ENCODE peak calls at places on chromosomes 2 and 18, in four cellular contexts. One of them, this sample, is unnamed.

GRCh38 chr2:45898819-45899218 is 247.3 kb downstream of the PRKCE start:
- DNase-seq in activated gamma-delta T cell: no peak
- DNase-seq in right atrium auricular region: no peak
- DNase-seq in effector memory CD4-positive, alpha-beta T cell: no peak
- DNase-seq in this sample: no peak

GRCh38 chr2:11899264-11899818 is 152.9 kb downstream of the LPIN1 start:
- DNase-seq in activated gamma-delta T cell: no peak
- DNase-seq in right atrium auricular region: no peak
- DNase-seq in effector memory CD4-positive, alpha-beta T cell: no peak
- DNase-seq in this sample: no peak

GRCh38 chr2:189222440-189222839 is 42.9 kb upstream of the COL5A2 start:
- DNase-seq in right atrium auricular region: no peak
- DNase-seq in effector memory CD4-positive, alpha-beta T cell: no peak
- DNase-seq in activated gamma-delta T cell: no peak
- DNase-seq in this sample: no peak

GRCh38 chr18:46299465-46300004 is 195.3 kb downstream of the HAUS1 start:
- DNase-seq in effector memory CD4-positive, alpha-beta T cell: no peak
- DNase-seq in right atrium auricular region: no peak
- DNase-seq in activated gamma-delta T cell: no peak
- DNase-seq in this sample: no peak

GRCh38 chr18:26741041-26741440 is 124.5 kb downstream of the AQP4 start:
- DNase-seq in effector memory CD4-positive, alpha-beta T cell: no peak
- DNase-seq in right atrium auricular region: no peak
- DNase-seq in activated gamma-delta T cell: no peak
- DNase-seq in this sample: no peak

GRCh38 chr18:74509856-74510769 is 13.9 kb downstream of the CNDP2 start:
- DNase-seq in effector memory CD4-positive, alpha-beta T cell: no peak
- DNase-seq in right atrium auricular region: no peak
- DNase-seq in activated gamma-delta T cell: no peak
- DNase-seq in this sample: no peak

GRCh38 chr2:99593692-99594427 is 104.0 kb upstream of the REV1 start:
- DNase-seq in effector memory CD4-positive, alpha-beta T cell: no peak
- DNase-seq in right atrium auricular region: no peak
- DNase-seq in activated gamma-delta T cell: peak; percentile 6
- DNase-seq in this sample: no peak

GRCh38 chr2:1632510-1632909 is 111.8 kb downstream of the PXDN start:
- DNase-seq in effector memory CD4-positive, alpha-beta T cell: no peak
- DNase-seq in activated gamma-delta T cell: no peak
- DNase-seq in right atrium auricular region: no peak
- DNase-seq in this sample: no peak

GRCh38 chr2:40415391-40415790 is 36.5 kb downstream of the SLC8A1 start:
- DNase-seq in right atrium auricular region: no peak
- DNase-seq in activated gamma-delta T cell: no peak
- DNase-seq in effector memory CD4-positive, alpha-beta T cell: no peak
- DNase-seq in this sample: no peak

GRCh38 chr2:43001787-43002468 is 209.5 kb upstream of the HAAO start:
- DNase-seq in effector memory CD4-positive, alpha-beta T cell: no peak
- DNase-seq in right atrium auricular region: no peak
- DNase-seq in activated gamma-delta T cell: no peak
- DNase-seq in this sample: peak; percentile 13

GRCh38 chr2:204900910-204901309 is 355.6 kb downstream of the PARD3B start:
- DNase-seq in effector memory CD4-positive, alpha-beta T cell: no peak
- DNase-seq in activated gamma-delta T cell: no peak
- DNase-seq in right atrium auricular region: no peak
- DNase-seq in this sample: no peak

GRCh38 chr2:42127425-42128424 is 41.4 kb upstream of the EML4 start:
- DNase-seq in right atrium auricular region: no peak
- DNase-seq in effector memory CD4-positive, alpha-beta T cell: no peak
- DNase-seq in activated gamma-delta T cell: no peak
- DNase-seq in this sample: no peak

GRCh38 chr2:238267884-238268680 is 20.3 kb downstream of the PER2 start:
- DNase-seq in right atrium auricular region: no peak
- DNase-seq in activated gamma-delta T cell: no peak
- DNase-seq in effector memory CD4-positive, alpha-beta T cell: no peak
- DNase-seq in this sample: no peak

GRCh38 chr2:234426616-234427015 is 70.3 kb downstream of the ARL4C start:
- DNase-seq in right atrium auricular region: no peak
- DNase-seq in effector memory CD4-positive, alpha-beta T cell: no peak
- DNase-seq in activated gamma-delta T cell: no peak
- DNase-seq in this sample: no peak

GRCh38 chr2:99841749-99842148 is 300.6 kb downstream of the AFF3 start:
- DNase-seq in activated gamma-delta T cell: no peak
- DNase-seq in right atrium auricular region: no peak
- DNase-seq in effector memory CD4-positive, alpha-beta T cell: no peak
- DNase-seq in this sample: no peak

GRCh38 chr2:182240862-182241371 is 185.9 kb downstream of the PDE1A start:
- DNase-seq in right atrium auricular region: no peak
- DNase-seq in effector memory CD4-positive, alpha-beta T cell: no peak
- DNase-seq in activated gamma-delta T cell: no peak
- DNase-seq in this sample: no peak

GRCh38 chr2:69095246-69095645 is 82.3 kb downstream of the ANTXR1 start:
- DNase-seq in right atrium auricular region: no peak
- DNase-seq in effector memory CD4-positive, alpha-beta T cell: no peak
- DNase-seq in activated gamma-delta T cell: no peak
- DNase-seq in this sample: no peak

GRCh38 chr2:238133499-238134392 is 4.7 kb upstream of the KLHL30 start:
- DNase-seq in effector memory CD4-positive, alpha-beta T cell: no peak
- DNase-seq in right atrium auricular region: no peak
- DNase-seq in activated gamma-delta T cell: no peak
- DNase-seq in this sample: no peak

GRCh38 chr18:45370190-45371010 is 244.9 kb upstream of the SLC14A2 start:
- DNase-seq in right atrium auricular region: no peak
- DNase-seq in activated gamma-delta T cell: no peak
- DNase-seq in effector memory CD4-positive, alpha-beta T cell: no peak
- DNase-seq in this sample: no peak

GRCh38 chr2:30457316-30457715 is 10.3 kb downstream of the LCLAT1 start:
- DNase-seq in activated gamma-delta T cell: no peak
- DNase-seq in effector memory CD4-positive, alpha-beta T cell: no peak
- DNase-seq in right atrium auricular region: no peak
- DNase-seq in this sample: no peak

This sample was measured in ureter.